ENCODE peak calls at places on chromosomes 16 and 17, in four cellular contexts. X is heart right ventricle, S is adrenal gland, I is hepatocyte. U is an unnamed sample.
A peak's percentile ranks its signal among the peaks of the same experiment; 100 is the strongest.

GRCh38 chr17:3843935-3844516 is 2.0 kb downstream of the NCBP3 start:
- DNase-seq in X (no peak), I (peak; percentile 63), S (no peak), U (no peak)

GRCh38 chr17:4394208-4395110 is 28.0 kb upstream of the UBE2G1 start:
- DNase-seq in S (no peak), X (no peak), I (no peak), U (no peak)

GRCh38 chr17:43768943-43769342 is 9.8 kb downstream of the DUSP3 start:
- DNase-seq in S (no peak), I (no peak), X (no peak), U (no peak)

GRCh38 chr17:45432405-45433113 is at the start of gene ARHGAP27:
- DNase-seq in S (peak; percentile 52), I (peak; percentile 50), X (peak; percentile 77), U (peak; percentile 69)

GRCh38 chr17:68794636-68795503 is 160.3 kb downstream of the ABCA8 start:
- DNase-seq in X (no peak), I (peak; percentile 17), S (no peak), U (no peak)

GRCh38 chr17:76277300-76278267 is 12.4 kb downstream of the UBALD2 start:
- DNase-seq in S (no peak), I (no peak), X (no peak), U (no peak)

GRCh38 chr17:83117594-83117993 is 38.2 kb downstream of the METRNL start:
- DNase-seq in I (no peak), S (no peak), X (no peak), U (no peak)

GRCh38 chr16:66274335-66275110 is 92.0 kb upstream of the CDH5 start:
- DNase-seq in S (no peak), X (no peak), I (peak; percentile 41), U (no peak)

DNA sequence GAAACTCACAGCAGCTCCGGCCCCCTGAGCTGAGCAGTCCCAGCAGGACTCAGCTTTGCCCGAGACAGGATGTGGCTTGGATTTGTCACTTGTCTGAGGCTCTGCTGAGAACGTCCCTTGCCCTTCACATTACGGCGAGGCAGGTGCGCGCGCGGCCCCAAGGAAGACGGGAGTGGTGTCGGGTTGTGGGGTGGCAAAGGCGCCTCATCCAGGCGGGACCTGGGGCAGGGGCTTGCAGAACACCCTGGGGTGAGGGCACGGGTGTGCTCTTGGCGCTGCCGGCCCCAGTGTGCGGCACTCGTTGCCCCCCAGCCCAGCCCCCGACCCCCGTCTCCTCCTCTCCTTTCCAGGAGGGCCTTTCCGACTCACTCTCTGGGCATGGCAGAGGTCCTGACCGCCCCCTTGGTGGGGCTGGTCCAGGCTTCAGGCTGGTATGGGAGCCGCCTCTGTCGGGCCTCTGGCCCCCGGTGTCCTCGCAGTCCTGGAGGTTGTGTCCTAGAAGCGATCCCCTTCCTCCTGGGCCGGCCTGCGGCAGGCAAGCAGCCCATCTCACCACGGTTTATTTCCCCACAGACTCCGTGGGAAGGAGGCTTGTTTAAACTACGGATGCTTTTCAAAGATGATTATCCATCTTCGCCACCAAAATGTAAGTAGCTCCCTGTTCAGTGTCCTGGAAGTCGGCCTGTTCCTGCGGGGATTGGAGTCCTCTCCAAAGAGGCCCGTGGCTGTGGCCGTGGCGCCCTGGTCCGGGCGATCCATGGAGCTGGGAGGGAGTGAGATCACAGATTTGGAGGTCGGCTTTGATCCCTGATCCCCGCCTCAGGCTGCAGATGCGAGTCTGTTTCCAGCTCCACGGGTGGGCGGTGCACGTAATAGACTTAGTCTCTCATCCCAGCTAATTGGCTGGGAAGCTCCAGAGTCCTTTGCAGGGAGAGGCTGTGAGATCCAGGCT is 5.9 kb downstream of the UBE2I start:
- DNase-seq in X (no peak), I (no peak), S (no peak), U (no peak)
- H3K36me3 ChIP-seq in X (peaks cover 79% of the 10 kb centered on the region), I (no peaks in the 10 kb centered on the region), S (no peaks in the 10 kb centered on the region), U (peaks cover 19% of the 10 kb centered on the region)

GRCh38 chr16:48356633-48357376 is 28.4 kb downstream of the SIAH1 start:
- DNase-seq in S (no peak), I (no peak), X (no peak), U (no peak)

GRCh38 chr16:48354877-48355585 is 30.2 kb downstream of the SIAH1 start:
- DNase-seq in S (no peak), X (no peak), I (no peak), U (no peak)

GRCh38 chr16:48353565-48354163 is 31.5 kb downstream of the SIAH1 start:
- DNase-seq in S (peak; percentile 73), X (no peak), I (peak; percentile 80), U (peak; percentile 62)

GRCh38 chr16:48350716-48351115 is 34.5 kb downstream of the SIAH1 start:
- DNase-seq in S (no peak), I (peak; percentile 10), X (no peak), U (no peak)

GRCh38 chr16:48352648-48353347 is 32.4 kb downstream of the SIAH1 start:
- DNase-seq in S (no peak), I (no peak), X (no peak), U (no peak)
- H3K36me3 ChIP-seq in S (no peaks in the 10 kb centered on the region), I (no peaks in the 10 kb centered on the region), X (peaks cover 75% of the 10 kb centered on the region), U (peaks cover 10% of the 10 kb centered on the region)

GRCh38 chr16:79897444-79898146 is 297.1 kb upstream of the MAF start:
- DNase-seq in I (peak; percentile 77), S (no peak), X (no peak), U (no peak)
- H3K36me3 ChIP-seq in I (no peaks in the 10 kb centered on the region), S (no peaks in the 10 kb centered on the region), X (no peaks in the 10 kb centered on the region), U (no peaks in the 10 kb centered on the region)

GRCh38 chr16:3096362-3096761 is 2.7 kb downstream of the ZSCAN10 start:
- DNase-seq in I (no peak), S (no peak), X (no peak), U (no peak)

GRCh38 chr16:3097266-3097665 is 1.8 kb downstream of the ZSCAN10 start:
- DNase-seq in S (no peak), I (no peak), X (no peak), U (no peak)

GRCh38 chr16:3092501-3092991 is 6.5 kb downstream of the ZSCAN10 start:
- DNase-seq in I (no peak), X (no peak), S (no peak), U (no peak)

GRCh38 chr16:3095869-3096268 is 3.2 kb downstream of the ZSCAN10 start:
- DNase-seq in I (no peak), X (no peak), S (peak; percentile 35), U (no peak)

GRCh38 chr16:3094289-3095027 is 4.6 kb downstream of the ZSCAN10 start:
- DNase-seq in X (no peak), I (no peak), S (peak; percentile 76), U (no peak)
- H3K36me3 ChIP-seq in X (no peaks in the 10 kb centered on the region), I (no peaks in the 10 kb centered on the region), S (no peaks in the 10 kb centered on the region), U (no peaks in the 10 kb centered on the region)

DNA sequence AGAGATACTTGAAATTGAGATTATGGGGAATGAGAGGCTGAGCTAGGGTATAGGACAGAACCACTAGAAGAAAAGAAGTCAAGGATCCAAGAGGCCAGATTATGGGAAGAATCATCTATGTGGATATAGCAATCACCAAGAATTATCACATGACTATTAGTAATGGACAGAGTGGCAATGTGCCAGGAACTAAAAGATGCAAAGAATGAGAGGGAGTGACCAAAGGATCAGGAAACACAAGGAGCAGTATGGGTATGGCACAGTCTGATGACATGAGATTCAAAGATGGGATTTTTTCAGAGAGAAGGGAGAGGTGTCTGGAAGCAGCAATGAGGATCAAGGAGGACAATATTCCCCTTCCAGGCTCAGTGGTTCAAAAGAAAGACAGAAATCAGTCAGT is 212.2 kb downstream of the AATF start:
- DNase-seq in I (peak; percentile 19), X (no peak), S (no peak), U (no peak)
- H3K36me3 ChIP-seq in I (peaks cover 2% of the 10 kb centered on the region), X (peaks cover 43% of the 10 kb centered on the region), S (no peaks in the 10 kb centered on the region), U (peaks cover 11% of the 10 kb centered on the region)

DNA sequence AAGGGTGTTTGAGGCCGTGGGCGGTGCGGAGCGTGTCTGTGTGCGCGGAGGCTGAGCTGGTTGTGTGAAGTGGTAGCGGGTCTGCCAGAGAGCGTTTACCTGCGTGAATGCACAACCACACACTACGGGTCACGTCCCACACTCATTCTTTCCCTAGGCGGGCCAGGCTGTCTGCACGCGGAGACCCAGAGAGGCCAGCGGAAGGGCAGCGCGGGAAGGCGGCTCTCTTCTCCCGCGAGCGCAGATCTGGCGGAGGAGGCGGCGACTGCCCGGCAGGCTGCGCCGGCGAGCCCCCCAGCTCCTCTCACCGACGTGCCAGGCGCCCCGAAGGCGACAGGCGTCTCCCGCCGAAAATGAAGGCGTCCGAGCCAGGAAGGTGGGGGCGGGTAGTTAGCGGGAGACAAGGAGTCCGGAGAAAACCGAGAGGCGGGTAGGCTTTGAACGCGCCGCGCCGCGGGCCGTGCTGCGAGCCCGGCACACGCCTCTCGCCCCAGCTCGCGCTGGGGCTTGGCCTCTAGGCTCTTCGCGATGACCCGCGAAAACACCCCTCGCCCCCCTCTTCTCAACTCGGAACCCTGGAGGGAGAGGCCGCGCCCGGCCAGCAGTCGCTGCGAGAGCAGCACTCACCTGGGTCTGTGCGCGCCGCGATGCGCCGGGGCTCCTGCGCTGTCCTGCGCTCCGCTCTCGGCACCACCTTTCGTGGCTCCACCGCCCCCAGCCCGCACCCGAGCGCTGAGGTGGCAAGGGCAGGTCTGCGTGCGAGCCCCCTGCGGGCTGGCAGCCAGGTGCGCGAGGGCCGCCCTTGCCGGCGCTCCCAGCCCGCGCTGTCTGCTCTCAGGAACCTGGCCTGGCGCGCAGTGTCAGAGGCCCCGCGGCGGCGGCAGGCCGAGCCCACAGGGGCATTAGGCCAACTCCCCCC is 2.0 kb upstream of the FOXF1 start:
- DNase-seq in S (no peak), X (no peak), I (no peak), U (no peak)
- H3K36me3 ChIP-seq in S (no peaks in the 10 kb centered on the region), X (no peaks in the 10 kb centered on the region), I (no peaks in the 10 kb centered on the region), U (no peaks in the 10 kb centered on the region)

DNA sequence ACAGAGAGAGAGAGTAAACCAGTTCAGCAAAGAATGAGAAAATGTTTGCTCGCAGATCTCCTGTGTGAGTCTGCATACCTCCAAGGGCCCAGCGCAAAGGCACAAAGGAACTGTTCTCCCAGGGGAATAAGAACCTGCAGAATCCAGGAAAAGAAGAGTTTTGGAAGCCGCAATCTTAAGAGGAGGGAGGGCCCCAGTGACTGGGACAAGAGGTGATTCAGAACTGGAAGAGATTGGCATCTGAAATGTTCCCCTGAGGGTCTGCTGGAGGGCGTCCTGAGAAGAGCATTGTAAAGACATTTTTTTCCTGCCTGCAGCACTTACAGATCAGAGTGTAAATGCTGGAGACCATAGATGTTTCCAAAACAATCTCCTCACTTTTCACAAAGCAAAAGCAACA is 6.1 kb downstream of the ATMIN start:
- DNase-seq in S (no peak), I (no peak), X (no peak), U (no peak)
- H3K36me3 ChIP-seq in S (no peaks in the 10 kb centered on the region), I (peaks cover 3% of the 10 kb centered on the region), X (peaks cover 83% of the 10 kb centered on the region), U (peaks cover 31% of the 10 kb centered on the region)

DNA sequence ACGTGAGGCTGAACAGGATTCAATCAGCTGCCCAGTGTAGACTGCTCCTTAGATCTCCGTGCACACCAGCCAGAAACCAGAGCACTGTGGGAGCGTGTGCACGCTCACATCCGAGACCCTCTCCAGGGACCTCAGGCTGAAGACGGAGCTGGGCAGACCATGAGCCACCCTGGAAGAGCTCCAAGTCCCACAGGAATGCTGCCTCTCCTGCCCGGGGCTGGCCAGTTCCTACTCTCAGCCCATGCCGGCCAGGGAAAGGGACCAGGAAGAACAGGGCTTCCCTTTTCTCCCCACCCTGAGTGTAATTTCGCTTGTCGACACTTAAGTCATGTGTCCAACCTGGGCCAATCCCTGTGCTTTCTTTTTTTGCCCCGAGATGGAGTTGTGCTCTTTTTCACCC is 6.9 kb downstream of the ALYREF start:
- DNase-seq in I (no peak), S (no peak), X (no peak), U (no peak)
- H3K36me3 ChIP-seq in I (peaks cover 5% of the 10 kb centered on the region), S (no peaks in the 10 kb centered on the region), X (peaks cover 100% of the 10 kb centered on the region), U (peaks cover 45% of the 10 kb centered on the region)

GRCh38 chr16:11393861-11394592 is 48.8 kb downstream of the RMI2 start:
- DNase-seq in S (no peak), X (no peak), I (peak; percentile 2), U (no peak)
- H3K36me3 ChIP-seq in S (no peaks in the 10 kb centered on the region), X (no peaks in the 10 kb centered on the region), I (no peaks in the 10 kb centered on the region), U (no peaks in the 10 kb centered on the region)

GRCh38 chr17:50977487-50978159 is 111.5 kb upstream of the TOB1 start:
- DNase-seq in S (no peak), I (no peak), X (no peak), U (no peak)
- H3K36me3 ChIP-seq in S (no peaks in the 10 kb centered on the region), I (no peaks in the 10 kb centered on the region), X (peaks cover 98% of the 10 kb centered on the region), U (peaks cover 28% of the 10 kb centered on the region)

U was measured in lung.